ENCODE peak calls at places on chromosomes 7 and 10, in six cellular contexts. One of them, this sample, is unnamed.

GRCh38 chr10:110356628-110357245 is 52.0 kb upstream of the SMNDC1 start:
- DNase-seq in GM10248: peak
- DNase-seq in natural killer cell: no peak
- DNase-seq in spleen: peak
- DNase-seq in dorsolateral prefrontal cortex: no peak
- DNase-seq in A549: peak
- DNase-seq in this sample: no peak

GRCh38 chr10:60237977-60238376 is 151.7 kb downstream of the ANK3 start:
- DNase-seq in GM10248: peak
- DNase-seq in natural killer cell: no peak
- DNase-seq in spleen: no peak
- DNase-seq in dorsolateral prefrontal cortex: no peak
- DNase-seq in A549: no peak
- DNase-seq in this sample: no peak

GRCh38 chr10:84196083-84196482 is 1.7 kb downstream of the CDHR1 start:
- DNase-seq in GM10248: no peak
- DNase-seq in natural killer cell: no peak
- DNase-seq in spleen: no peak
- DNase-seq in dorsolateral prefrontal cortex: no peak
- DNase-seq in A549: no peak
- DNase-seq in this sample: no peak

GRCh38 chr7:49775065-49775948 is 1.9 kb downstream of the VWC2 start:
- DNase-seq in GM10248: no peak
- DNase-seq in natural killer cell: no peak
- DNase-seq in spleen: peak
- DNase-seq in dorsolateral prefrontal cortex: no peak
- DNase-seq in A549: no peak
- DNase-seq in this sample: no peak

GRCh38 chr10:2950546-2950945 is 116.8 kb upstream of the PFKP start:
- DNase-seq in GM10248: no peak
- DNase-seq in natural killer cell: no peak
- DNase-seq in spleen: no peak
- DNase-seq in dorsolateral prefrontal cortex: no peak
- DNase-seq in A549: no peak
- DNase-seq in this sample: no peak

GRCh38 chr10:97748116-97748515 is 11.2 kb downstream of the ZFYVE27 start:
- DNase-seq in GM10248: no peak
- DNase-seq in natural killer cell: no peak
- DNase-seq in spleen: peak
- DNase-seq in dorsolateral prefrontal cortex: no peak
- DNase-seq in A549: no peak
- DNase-seq in this sample: no peak

GRCh38 chr7:12470930-12471329 is 67.3 kb upstream of the VWDE start:
- DNase-seq in GM10248: no peak
- DNase-seq in natural killer cell: no peak
- DNase-seq in spleen: no peak
- DNase-seq in dorsolateral prefrontal cortex: no peak
- DNase-seq in A549: no peak
- DNase-seq in this sample: no peak

GRCh38 chr10:63388421-63389031 is 77.3 kb downstream of the JMJD1C start:
- DNase-seq in GM10248: peak
- DNase-seq in natural killer cell: no peak
- DNase-seq in spleen: no peak
- DNase-seq in dorsolateral prefrontal cortex: no peak
- DNase-seq in A549: no peak
- DNase-seq in this sample: no peak

GRCh38 chr10:73744690-73744994 is 470 bp downstream of the SEC24C start:
- DNase-seq in GM10248: peak
- DNase-seq in natural killer cell: no peak
- DNase-seq in spleen: no peak
- DNase-seq in dorsolateral prefrontal cortex: no peak
- DNase-seq in A549: peak
- DNase-seq in this sample: peak

GRCh38 chr10:80497187-80498038 is 40.3 kb upstream of the SH2D4B start:
- DNase-seq in GM10248: no peak
- DNase-seq in natural killer cell: no peak
- DNase-seq in spleen: peak
- DNase-seq in dorsolateral prefrontal cortex: no peak
- DNase-seq in A549: no peak
- DNase-seq in this sample: peak

GRCh38 chr7:20033621-20034200 is 183.5 kb downstream of the MACC1 start:
- DNase-seq in GM10248: no peak
- DNase-seq in natural killer cell: no peak
- DNase-seq in spleen: no peak
- DNase-seq in dorsolateral prefrontal cortex: no peak
- DNase-seq in A549: peak
- DNase-seq in this sample: peak

GRCh38 chr10:113059001-113059780 is 109.1 kb downstream of the TCF7L2 start:
- DNase-seq in GM10248: no peak
- DNase-seq in natural killer cell: no peak
- DNase-seq in spleen: no peak
- DNase-seq in dorsolateral prefrontal cortex: peak
- DNase-seq in A549: no peak
- DNase-seq in this sample: no peak

GRCh38 chr7:55887786-55888185 is 530 bp downstream of the ZNF713 start:
- DNase-seq in GM10248: no peak
- DNase-seq in natural killer cell: no peak
- DNase-seq in spleen: no peak
- DNase-seq in dorsolateral prefrontal cortex: no peak
- DNase-seq in A549: no peak
- DNase-seq in this sample: no peak

GRCh38 chr7:151231964-151232271 is 365 bp upstream of the CHPF2 start:
- DNase-seq in GM10248: no peak
- DNase-seq in natural killer cell: no peak
- DNase-seq in spleen: no peak
- DNase-seq in dorsolateral prefrontal cortex: no peak
- DNase-seq in A549: no peak
- DNase-seq in this sample: no peak

GRCh38 chr10:131204406-131205152 is 106.9 kb downstream of the TCERG1L start:
- DNase-seq in GM10248: no peak
- DNase-seq in natural killer cell: no peak
- DNase-seq in spleen: peak
- DNase-seq in dorsolateral prefrontal cortex: peak
- DNase-seq in A549: no peak
- DNase-seq in this sample: no peak

GRCh38 chr10:131902211-131902610 is 1.4 kb downstream of the PPP2R2D start:
- DNase-seq in GM10248: no peak
- DNase-seq in natural killer cell: no peak
- DNase-seq in spleen: peak
- DNase-seq in dorsolateral prefrontal cortex: no peak
- DNase-seq in A549: no peak
- DNase-seq in this sample: no peak

GRCh38 chr10:130138479-130138866 is 2.3 kb downstream of the GLRX3 start:
- DNase-seq in GM10248: no peak
- DNase-seq in natural killer cell: no peak
- DNase-seq in spleen: no peak
- DNase-seq in dorsolateral prefrontal cortex: no peak
- DNase-seq in A549: peak
- DNase-seq in this sample: peak

GRCh38 chr10:129852829-129853228 is 111.2 kb downstream of the EBF3 start:
- DNase-seq in GM10248: no peak
- DNase-seq in natural killer cell: no peak
- DNase-seq in spleen: no peak
- DNase-seq in dorsolateral prefrontal cortex: no peak
- DNase-seq in A549: no peak
- DNase-seq in this sample: no peak

GRCh38 chr10:114764656-114765055 is 56.9 kb upstream of the FHIP2A start:
- DNase-seq in GM10248: no peak
- DNase-seq in natural killer cell: no peak
- DNase-seq in spleen: no peak
- DNase-seq in dorsolateral prefrontal cortex: peak
- DNase-seq in A549: no peak
- DNase-seq in this sample: no peak

GRCh38 chr10:124520553-124521428 is 59.2 kb downstream of the LHPP start:
- DNase-seq in GM10248: no peak
- DNase-seq in natural killer cell: no peak
- DNase-seq in spleen: peak
- DNase-seq in dorsolateral prefrontal cortex: no peak
- DNase-seq in A549: no peak
- DNase-seq in this sample: no peak
- TF ChIP-seq CTCF in GM10248: no peak
- TF ChIP-seq CTCF in natural killer cell: no peak
- TF ChIP-seq CTCF in spleen: no peak
- TF ChIP-seq CTCF in dorsolateral prefrontal cortex: no peak
- TF ChIP-seq CTCF in A549: no peak
- TF ChIP-seq CTCF in this sample: no peak

DNA sequence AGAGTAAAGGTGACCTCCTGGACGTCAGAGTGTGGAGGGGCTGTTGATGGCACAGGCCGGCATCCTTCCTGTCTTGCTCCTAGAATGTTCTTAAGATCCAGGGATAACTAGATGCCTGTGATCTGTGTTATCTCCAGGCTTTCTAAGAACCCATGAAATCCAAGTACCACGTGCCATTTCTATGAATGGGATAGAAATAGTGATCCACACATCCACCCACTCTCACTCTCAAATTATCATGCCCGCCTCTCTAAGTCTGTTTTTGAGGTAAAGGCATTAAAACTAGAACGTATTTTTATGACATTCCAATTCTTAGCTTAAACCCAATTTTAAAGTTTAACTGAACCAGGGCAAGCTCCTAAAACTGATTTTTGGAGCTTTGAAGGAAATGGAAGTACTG is 622.5 kb downstream of the PARD3 start:
- DNase-seq in GM10248: no peak
- DNase-seq in natural killer cell: no peak
- DNase-seq in spleen: no peak
- DNase-seq in dorsolateral prefrontal cortex: no peak
- DNase-seq in A549: no peak
- DNase-seq in this sample: no peak
- TF ChIP-seq CTCF in GM10248: no peak
- TF ChIP-seq CTCF in natural killer cell: no peak
- TF ChIP-seq CTCF in spleen: no peak
- TF ChIP-seq CTCF in dorsolateral prefrontal cortex: no peak
- TF ChIP-seq CTCF in A549: no peak
- TF ChIP-seq CTCF in this sample: no peak

GRCh38 chr7:5594616-5595544 is 171.2 kb upstream of the TNRC18 start:
- DNase-seq in GM10248: no peak
- DNase-seq in natural killer cell: no peak
- DNase-seq in spleen: no peak
- DNase-seq in dorsolateral prefrontal cortex: no peak
- DNase-seq in A549: peak
- DNase-seq in this sample: no peak
- TF ChIP-seq CTCF in GM10248: no peak
- TF ChIP-seq CTCF in natural killer cell: no peak
- TF ChIP-seq CTCF in spleen: no peak
- TF ChIP-seq CTCF in dorsolateral prefrontal cortex: no peak
- TF ChIP-seq CTCF in A549: no peak
- TF ChIP-seq CTCF in this sample: no peak

DNA sequence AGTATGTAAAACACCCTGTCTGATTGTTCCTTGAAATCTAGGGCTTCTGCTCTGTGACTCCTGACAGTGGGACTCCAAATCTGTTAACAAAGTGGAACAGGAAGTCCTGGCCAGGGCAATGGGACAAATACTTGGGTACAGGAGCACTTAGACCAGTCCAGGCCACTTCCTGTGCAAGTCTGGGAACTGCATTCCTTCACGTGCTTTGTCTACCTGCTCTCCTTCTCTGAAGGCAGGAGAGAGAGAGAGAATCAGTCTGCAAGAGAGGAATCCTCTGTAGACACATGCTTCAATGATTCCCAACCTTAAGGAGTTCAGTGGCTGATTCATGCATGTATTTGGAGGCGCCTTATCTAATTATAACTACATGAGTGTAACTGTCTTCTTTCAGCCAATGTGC is 530.2 kb downstream of the GATA3 start:
- DNase-seq in GM10248: no peak
- DNase-seq in natural killer cell: no peak
- DNase-seq in spleen: no peak
- DNase-seq in dorsolateral prefrontal cortex: no peak
- DNase-seq in A549: no peak
- DNase-seq in this sample: no peak
- TF ChIP-seq CTCF in GM10248: no peak
- TF ChIP-seq CTCF in natural killer cell: no peak
- TF ChIP-seq CTCF in spleen: no peak
- TF ChIP-seq CTCF in dorsolateral prefrontal cortex: no peak
- TF ChIP-seq CTCF in A549: no peak
- TF ChIP-seq CTCF in this sample: no peak

This sample was measured in HFFc6.